ENCODE peak calls at places on chromosomes 6 and 20, in six cellular contexts. M is GM20000, Z is RWPE1, E is nephron progenitor cell, P is GM10248, T is astrocyte of the spinal cord. U is an unnamed sample.

GRCh38 chr20:60884277-60884676 is 367.8 kb upstream of the CDH4 start:
- DNase-seq in P (no peak), Z (no peak), M (no peak), T (no peak), E (no peak), U (no peak)

GRCh38 chr6:127301199-127301700 is 34.6 kb downstream of the RNF146 start:
- DNase-seq in M (no peak), Z (no peak), P (no peak), T (no peak), E (no peak), U (no peak)

GRCh38 chr6:71478834-71479541 is 190.4 kb downstream of the OGFRL1 start:
- DNase-seq in T (peak), E (no peak), P (no peak), M (no peak), Z (peak), U (no peak)

GRCh38 chr6:56725257-56725656 is 82.6 kb upstream of the DST start:
- DNase-seq in P (no peak), M (no peak), E (no peak), Z (no peak), T (no peak), U (no peak)

GRCh38 chr20:62421716-62421990 is 5.7 kb downstream of the RBBP8NL start:
- DNase-seq in P (no peak), Z (no peak), E (no peak), M (no peak), T (no peak), U (no peak)

GRCh38 chr6:30097902-30098606 is 14.8 kb downstream of the TRIM31 start:
- DNase-seq in E (no peak), P (peak), T (no peak), M (peak), Z (no peak), U (no peak)

GRCh38 chr6:22804620-22805271 is 235.4 kb downstream of the HDGFL1 start:
- DNase-seq in P (no peak), M (no peak), Z (no peak), T (no peak), E (no peak), U (no peak)

GRCh38 chr6:116191881-116192280 is 62.0 kb downstream of the TSPYL4 start:
- DNase-seq in Z (no peak), E (no peak), P (no peak), M (no peak), T (no peak), U (no peak)

GRCh38 chr20:50501970-50502745 is 8.0 kb upstream of the PTPN1 start:
- DNase-seq in M (no peak), T (no peak), E (no peak), Z (no peak), P (no peak), U (no peak)

GRCh38 chr6:24117016-24117415 is 9.0 kb upstream of the NRSN1 start:
- DNase-seq in T (no peak), Z (no peak), M (no peak), P (no peak), E (no peak), U (no peak)

DNA sequence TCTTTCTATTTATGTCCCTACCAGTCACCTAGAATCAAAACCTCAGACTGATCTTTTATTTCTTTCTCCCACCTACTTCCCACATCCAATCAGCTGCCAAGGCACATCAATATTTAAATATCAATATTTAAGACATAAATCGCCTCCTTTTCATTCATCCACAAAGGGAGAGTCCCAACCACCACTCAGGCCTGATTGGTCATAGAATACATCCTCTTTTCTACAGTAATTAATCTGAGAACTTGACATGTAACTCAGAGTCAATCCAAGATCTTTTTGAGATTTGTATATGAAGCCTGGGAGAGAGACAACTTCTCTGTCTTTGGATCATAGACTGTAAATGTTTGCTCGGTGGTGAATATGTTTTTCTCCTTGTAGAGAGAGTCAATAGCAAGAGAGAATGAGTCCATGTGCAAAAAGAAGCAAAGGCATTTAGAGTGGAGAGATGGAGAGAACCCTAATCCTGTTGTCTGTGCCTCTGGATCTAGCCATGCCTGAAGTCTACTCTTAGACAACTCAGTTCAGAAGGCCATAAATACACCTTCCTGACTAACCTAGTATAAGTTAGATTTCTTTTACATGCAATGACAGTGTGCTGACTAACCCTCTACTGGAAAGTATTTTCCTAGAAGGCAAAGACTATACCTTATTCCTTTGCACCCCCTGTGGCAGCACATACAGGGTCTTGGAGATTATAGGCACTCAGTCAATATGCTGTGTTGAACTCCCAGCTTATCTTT is 12.1 kb upstream of the NEDD9 start:
- DNase-seq in Z (no peak), P (no peak), T (no peak), M (no peak), E (no peak), U (no peak)
- TF ChIP-seq CTCF in Z (no peak), P (no peak), T (no peak), M (no peak), E (no peak), U (no peak)

GRCh38 chr6:45438156-45438555 is 60.4 kb upstream of the SUPT3H start:
- DNase-seq in P (no peak), T (no peak), Z (no peak), M (no peak), E (no peak), U (no peak)

GRCh38 chr6:45439459-45439858 is 61.7 kb upstream of the SUPT3H start:
- DNase-seq in M (no peak), P (no peak), T (no peak), E (no peak), Z (no peak), U (no peak)

GRCh38 chr6:45441811-45442453 is 64.2 kb upstream of the SUPT3H start:
- DNase-seq in E (no peak), Z (no peak), T (no peak), P (no peak), M (no peak), U (no peak)

GRCh38 chr6:45438849-45439406 is 61.2 kb upstream of the SUPT3H start:
- DNase-seq in T (peak), P (no peak), Z (no peak), E (no peak), M (no peak), U (no peak)

GRCh38 chr6:45439861-45440388 is 62.2 kb upstream of the SUPT3H start:
- DNase-seq in P (no peak), T (no peak), M (no peak), E (no peak), Z (no peak), U (no peak)
- TF ChIP-seq CTCF in P (no peak), T (no peak), M (no peak), E (no peak), Z (no peak), U (no peak)

DNA sequence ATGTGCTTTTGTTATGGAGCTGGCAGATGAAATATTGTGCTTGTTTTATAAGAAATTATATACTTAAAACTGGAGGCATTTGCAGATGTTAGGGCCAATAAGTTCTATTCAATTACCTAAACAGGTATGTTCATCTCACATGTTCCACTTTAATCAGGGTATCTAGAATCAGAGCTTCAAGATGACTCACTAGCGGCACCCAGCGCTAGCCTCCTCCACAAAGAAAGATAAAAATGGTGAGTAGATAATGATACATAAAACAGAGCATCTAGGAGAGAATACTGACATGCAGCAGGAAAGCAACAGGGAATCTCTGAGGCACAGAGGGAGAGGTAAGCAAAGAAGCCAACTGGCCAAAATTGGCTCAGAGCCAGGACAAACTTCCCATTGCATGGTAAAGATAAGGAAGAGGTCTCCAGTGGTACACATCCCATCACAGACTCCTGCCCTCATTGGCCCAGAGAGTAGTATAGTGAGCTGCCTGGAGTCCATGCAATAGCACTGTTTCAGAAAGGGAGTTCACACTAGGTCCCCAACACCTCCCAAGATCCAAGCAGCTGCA is 200.7 kb upstream of the SPTLC3 start:
- DNase-seq in P (no peak), Z (no peak), T (no peak), M (no peak), E (no peak), U (no peak)
- TF ChIP-seq CTCF in P (no peak), Z (no peak), T (no peak), M (no peak), E (no peak), U (no peak)

DNA sequence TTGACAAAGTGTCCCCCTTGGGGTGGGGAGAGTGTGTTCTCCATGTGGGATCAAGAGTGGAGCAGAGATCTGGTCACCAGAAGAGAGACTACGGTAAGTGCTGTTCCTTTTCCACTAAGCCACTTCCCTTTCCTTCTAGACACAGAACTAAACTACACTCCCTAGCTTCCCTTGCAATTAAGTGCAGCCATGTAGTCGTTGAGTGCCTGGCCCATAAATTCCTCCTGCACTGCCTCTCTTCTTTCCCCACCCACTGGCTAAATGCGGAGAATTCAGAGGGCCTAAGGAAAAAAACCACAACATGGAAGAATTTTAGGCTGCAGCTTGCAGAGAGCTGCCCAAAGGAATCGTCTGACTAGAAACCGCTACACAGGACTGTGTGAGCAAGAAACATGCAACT is 1.5 kb downstream of the WDR27 start:
- DNase-seq in M (no peak), P (no peak), Z (no peak), T (peak), E (no peak), U (no peak)
- TF ChIP-seq CTCF in M (no peak), P (no peak), Z (no peak), T (no peak), E (no peak), U (no peak)

DNA sequence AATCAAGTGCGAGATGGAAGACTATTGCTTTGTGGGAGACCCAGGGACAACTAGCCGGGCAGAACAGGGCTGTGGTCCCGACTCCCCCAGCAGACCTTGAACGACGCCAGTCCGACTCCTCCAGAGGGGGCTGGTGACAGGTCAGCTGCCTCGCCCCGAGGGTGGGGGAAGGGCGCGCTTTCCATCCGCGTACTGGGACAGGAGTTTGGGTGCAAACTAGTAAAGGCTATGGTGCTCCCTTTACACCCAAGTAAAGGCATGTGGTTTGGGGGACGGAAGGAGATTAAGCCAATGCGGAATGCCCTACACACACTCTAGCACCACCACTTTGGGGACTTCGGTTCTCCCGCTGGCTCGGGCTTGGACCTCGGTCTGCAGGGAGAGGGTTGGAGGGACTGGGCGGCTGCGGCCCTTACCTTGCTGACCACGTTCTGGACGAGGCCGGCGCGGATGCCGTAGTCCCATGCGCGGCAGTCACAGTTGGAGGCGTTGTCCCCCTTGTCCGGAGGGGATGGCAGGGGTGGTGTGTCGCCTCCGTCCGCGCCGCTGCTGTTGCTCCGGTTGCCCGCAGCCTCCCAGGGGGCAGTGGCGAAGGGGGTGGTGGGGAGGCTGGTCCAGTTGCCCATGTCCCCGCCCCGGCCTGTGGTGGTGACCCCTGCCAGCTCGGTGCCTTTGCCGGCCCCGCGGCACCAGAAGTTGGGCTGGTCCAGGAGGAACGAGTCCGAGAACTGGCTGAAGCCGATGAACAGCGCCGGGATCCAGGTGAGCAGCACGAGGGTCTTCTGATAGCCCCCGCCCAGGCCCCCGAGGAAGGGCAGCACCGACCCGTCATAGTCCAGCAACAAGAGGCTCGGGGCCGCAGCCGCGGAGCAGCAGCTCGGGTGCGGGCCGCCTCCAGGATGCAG is 1.1 kb downstream of the SLC22A23 start:
- DNase-seq in E (peak), Z (peak), T (no peak), P (no peak), M (peak), U (no peak)
- TF ChIP-seq CTCF in E (no peak), Z (no peak), T (no peak), P (no peak), M (no peak), U (no peak)

GRCh38 chr6:27297857-27298730 is 14.0 kb downstream of the POM121L2 start:
- DNase-seq in M (no peak), T (peak), P (no peak), Z (no peak), E (peak), U (no peak)

GRCh38 chr6:27303613-27304272 is 8.3 kb downstream of the POM121L2 start:
- DNase-seq in T (no peak), E (no peak), P (no peak), M (no peak), Z (no peak), U (no peak)
- TF ChIP-seq CTCF in T (no peak), E (no peak), P (no peak), M (no peak), Z (no peak), U (no peak)

U was measured in omental fat pad.